ENCODE peak calls at places on chromosomes 2 and 18, in six cellular contexts. One of them, this sample, is unnamed.

GRCh38 chr2:58122540-58122939 is 75.9 kb downstream of the VRK2 start:
- DNase-seq in activated gamma-delta T cell treated with Interleukin-2 at 50 U/mL for 16 hours: no peak
- DNase-seq in ACHN: no peak
- DNase-seq in NCI-H1436: no peak
- DNase-seq in activated T-cell treated with anti-CD3 and anti-CD28 coated beads, Interleukin-2, amount 50 U/mL, for 1 hour: no peak
- DNase-seq in posterior cingulate gyrus: no peak
- DNase-seq in this sample: no peak

GRCh38 chr2:74440378-74441110 is 1.2 kb downstream of the RTKN start:
- DNase-seq in activated gamma-delta T cell treated with Interleukin-2 at 50 U/mL for 16 hours: peak; percentile 33
- DNase-seq in ACHN: peak; percentile 86
- DNase-seq in NCI-H1436: peak; percentile 72
- DNase-seq in activated T-cell treated with anti-CD3 and anti-CD28 coated beads, Interleukin-2, amount 50 U/mL, for 1 hour: peak; percentile 47
- DNase-seq in posterior cingulate gyrus: peak; percentile 79
- DNase-seq in this sample: peak; percentile 88

GRCh38 chr2:98702127-98702802 is 28.7 kb downstream of the MGAT4A start:
- DNase-seq in activated gamma-delta T cell treated with Interleukin-2 at 50 U/mL for 16 hours: no peak
- DNase-seq in ACHN: no peak
- DNase-seq in NCI-H1436: no peak
- DNase-seq in activated T-cell treated with anti-CD3 and anti-CD28 coated beads, Interleukin-2, amount 50 U/mL, for 1 hour: no peak
- DNase-seq in posterior cingulate gyrus: peak; percentile 36
- DNase-seq in this sample: no peak

GRCh38 chr18:48293954-48294893 is 115.0 kb downstream of the ZBTB7C start:
- DNase-seq in activated gamma-delta T cell treated with Interleukin-2 at 50 U/mL for 16 hours: no peak
- DNase-seq in ACHN: no peak
- DNase-seq in NCI-H1436: peak; percentile 97
- DNase-seq in activated T-cell treated with anti-CD3 and anti-CD28 coated beads, Interleukin-2, amount 50 U/mL, for 1 hour: no peak
- DNase-seq in posterior cingulate gyrus: no peak
- DNase-seq in this sample: peak; percentile 40

GRCh38 chr2:37561615-37562569 is 109.5 kb downstream of the CDC42EP3 start:
- DNase-seq in activated gamma-delta T cell treated with Interleukin-2 at 50 U/mL for 16 hours: no peak
- DNase-seq in ACHN: peak; percentile 95
- DNase-seq in NCI-H1436: no peak
- DNase-seq in activated T-cell treated with anti-CD3 and anti-CD28 coated beads, Interleukin-2, amount 50 U/mL, for 1 hour: no peak
- DNase-seq in posterior cingulate gyrus: no peak
- DNase-seq in this sample: no peak

GRCh38 chr2:128396500-128396891 is 77.8 kb upstream of the HS6ST1 start:
- DNase-seq in activated gamma-delta T cell treated with Interleukin-2 at 50 U/mL for 16 hours: no peak
- DNase-seq in ACHN: no peak
- DNase-seq in NCI-H1436: no peak
- DNase-seq in activated T-cell treated with anti-CD3 and anti-CD28 coated beads, Interleukin-2, amount 50 U/mL, for 1 hour: no peak
- DNase-seq in posterior cingulate gyrus: no peak
- DNase-seq in this sample: no peak

GRCh38 chr18:46408334-46408987 is 248.6 kb downstream of the LOXHD1 start:
- DNase-seq in activated gamma-delta T cell treated with Interleukin-2 at 50 U/mL for 16 hours: no peak
- DNase-seq in ACHN: no peak
- DNase-seq in NCI-H1436: no peak
- DNase-seq in activated T-cell treated with anti-CD3 and anti-CD28 coated beads, Interleukin-2, amount 50 U/mL, for 1 hour: no peak
- DNase-seq in posterior cingulate gyrus: no peak
- DNase-seq in this sample: no peak

GRCh38 chr2:62116983-62117382 is 78.9 kb upstream of the B3GNT2 start:
- DNase-seq in activated gamma-delta T cell treated with Interleukin-2 at 50 U/mL for 16 hours: no peak
- DNase-seq in ACHN: no peak
- DNase-seq in NCI-H1436: no peak
- DNase-seq in activated T-cell treated with anti-CD3 and anti-CD28 coated beads, Interleukin-2, amount 50 U/mL, for 1 hour: no peak
- DNase-seq in posterior cingulate gyrus: no peak
- DNase-seq in this sample: no peak

GRCh38 chr18:58569490-58569911 is 59.4 kb downstream of the ALPK2 start:
- DNase-seq in activated gamma-delta T cell treated with Interleukin-2 at 50 U/mL for 16 hours: no peak
- DNase-seq in ACHN: no peak
- DNase-seq in NCI-H1436: no peak
- DNase-seq in activated T-cell treated with anti-CD3 and anti-CD28 coated beads, Interleukin-2, amount 50 U/mL, for 1 hour: no peak
- DNase-seq in posterior cingulate gyrus: no peak
- DNase-seq in this sample: no peak

GRCh38 chr2:152335016-152335850 is at the start of gene FMNL2:
- DNase-seq in activated gamma-delta T cell treated with Interleukin-2 at 50 U/mL for 16 hours: no peak
- DNase-seq in ACHN: peak; percentile 87
- DNase-seq in NCI-H1436: peak; percentile 63
- DNase-seq in activated T-cell treated with anti-CD3 and anti-CD28 coated beads, Interleukin-2, amount 50 U/mL, for 1 hour: peak; percentile 32
- DNase-seq in posterior cingulate gyrus: peak; percentile 89
- DNase-seq in this sample: peak; percentile 81

GRCh38 chr18:8776544-8776943 is 71.2 kb downstream of the MTCL1 start:
- DNase-seq in activated gamma-delta T cell treated with Interleukin-2 at 50 U/mL for 16 hours: no peak
- DNase-seq in ACHN: no peak
- DNase-seq in NCI-H1436: no peak
- DNase-seq in activated T-cell treated with anti-CD3 and anti-CD28 coated beads, Interleukin-2, amount 50 U/mL, for 1 hour: no peak
- DNase-seq in posterior cingulate gyrus: no peak
- DNase-seq in this sample: no peak

GRCh38 chr18:9941108-9941507 is 27.3 kb downstream of the VAPA start:
- DNase-seq in activated gamma-delta T cell treated with Interleukin-2 at 50 U/mL for 16 hours: no peak
- DNase-seq in ACHN: no peak
- DNase-seq in NCI-H1436: no peak
- DNase-seq in activated T-cell treated with anti-CD3 and anti-CD28 coated beads, Interleukin-2, amount 50 U/mL, for 1 hour: no peak
- DNase-seq in posterior cingulate gyrus: no peak
- DNase-seq in this sample: no peak

GRCh38 chr2:10513201-10513600 is 65.1 kb upstream of the ODC1 start:
- DNase-seq in activated gamma-delta T cell treated with Interleukin-2 at 50 U/mL for 16 hours: no peak
- DNase-seq in ACHN: no peak
- DNase-seq in NCI-H1436: no peak
- DNase-seq in activated T-cell treated with anti-CD3 and anti-CD28 coated beads, Interleukin-2, amount 50 U/mL, for 1 hour: no peak
- DNase-seq in posterior cingulate gyrus: no peak
- DNase-seq in this sample: no peak

GRCh38 chr18:48218285-48219022 is 190.7 kb downstream of the ZBTB7C start:
- DNase-seq in activated gamma-delta T cell treated with Interleukin-2 at 50 U/mL for 16 hours: no peak
- DNase-seq in ACHN: no peak
- DNase-seq in NCI-H1436: no peak
- DNase-seq in activated T-cell treated with anti-CD3 and anti-CD28 coated beads, Interleukin-2, amount 50 U/mL, for 1 hour: no peak
- DNase-seq in posterior cingulate gyrus: no peak
- DNase-seq in this sample: no peak

GRCh38 chr2:235051436-235052260 is 99.8 kb downstream of the SH3BP4 start:
- DNase-seq in activated gamma-delta T cell treated with Interleukin-2 at 50 U/mL for 16 hours: no peak
- DNase-seq in ACHN: no peak
- DNase-seq in NCI-H1436: no peak
- DNase-seq in activated T-cell treated with anti-CD3 and anti-CD28 coated beads, Interleukin-2, amount 50 U/mL, for 1 hour: no peak
- DNase-seq in posterior cingulate gyrus: no peak
- DNase-seq in this sample: no peak

GRCh38 chr2:126399001-126399400 is 257.0 kb upstream of the GYPC start:
- DNase-seq in activated gamma-delta T cell treated with Interleukin-2 at 50 U/mL for 16 hours: peak; percentile 10
- DNase-seq in ACHN: no peak
- DNase-seq in NCI-H1436: no peak
- DNase-seq in activated T-cell treated with anti-CD3 and anti-CD28 coated beads, Interleukin-2, amount 50 U/mL, for 1 hour: no peak
- DNase-seq in posterior cingulate gyrus: no peak
- DNase-seq in this sample: no peak

GRCh38 chr2:26008095-26008494 is 25.8 kb upstream of the RAB10 start:
- DNase-seq in activated gamma-delta T cell treated with Interleukin-2 at 50 U/mL for 16 hours: no peak
- DNase-seq in ACHN: no peak
- DNase-seq in NCI-H1436: no peak
- DNase-seq in activated T-cell treated with anti-CD3 and anti-CD28 coated beads, Interleukin-2, amount 50 U/mL, for 1 hour: no peak
- DNase-seq in posterior cingulate gyrus: no peak
- DNase-seq in this sample: no peak

GRCh38 chr2:218229851-218230250 is 12.9 kb downstream of the ARPC2 start:
- DNase-seq in activated gamma-delta T cell treated with Interleukin-2 at 50 U/mL for 16 hours: no peak
- DNase-seq in ACHN: peak; percentile 43
- DNase-seq in NCI-H1436: no peak
- DNase-seq in activated T-cell treated with anti-CD3 and anti-CD28 coated beads, Interleukin-2, amount 50 U/mL, for 1 hour: no peak
- DNase-seq in posterior cingulate gyrus: no peak
- DNase-seq in this sample: no peak

This sample was measured in ureter.